ENCODE peak calls at places on chromosomes 11 and 22, in nine cellular contexts. One of them, this sample, is unnamed.

GRCh38 chr11:133269272-133269671 is 263.0 kb downstream of the OPCML start:
- DNase-seq in CD8-positive, alpha-beta T cell: no peak
- DNase-seq in SHP77: no peak
- DNase-seq in H4: no peak
- DNase-seq in pulmonary artery endothelial cell: no peak
- DNase-seq in non-pigmented ciliary epithelial cell: no peak
- DNase-seq in COLO829: no peak
- DNase-seq in NCI-H524 treated with DMSO at 0.1 percent for 48 hours: no peak
- DNase-seq in CD4-positive, alpha-beta memory T cell: no peak
- DNase-seq in this sample: no peak

GRCh38 chr11:92765965-92766371 is 203.5 kb upstream of the MTNR1B start:
- DNase-seq in CD8-positive, alpha-beta T cell: no peak
- DNase-seq in SHP77: no peak
- DNase-seq in H4: peak; percentile 8
- DNase-seq in pulmonary artery endothelial cell: no peak
- DNase-seq in non-pigmented ciliary epithelial cell: no peak
- DNase-seq in COLO829: no peak
- DNase-seq in NCI-H524 treated with DMSO at 0.1 percent for 48 hours: no peak
- DNase-seq in CD4-positive, alpha-beta memory T cell: no peak
- DNase-seq in this sample: no peak

GRCh38 chr11:6418199-6418957 is 516 bp downstream of the APBB1 start:
- DNase-seq in CD8-positive, alpha-beta T cell: no peak
- DNase-seq in SHP77: no peak
- DNase-seq in H4: no peak
- DNase-seq in pulmonary artery endothelial cell: no peak
- DNase-seq in non-pigmented ciliary epithelial cell: no peak
- DNase-seq in COLO829: no peak
- DNase-seq in NCI-H524 treated with DMSO at 0.1 percent for 48 hours: no peak
- DNase-seq in CD4-positive, alpha-beta memory T cell: no peak
- DNase-seq in this sample: no peak

GRCh38 chr11:66715346-66716085 is 13.5 kb downstream of the SPTBN2 start:
- DNase-seq in CD8-positive, alpha-beta T cell: no peak
- DNase-seq in SHP77: no peak
- DNase-seq in H4: no peak
- DNase-seq in pulmonary artery endothelial cell: no peak
- DNase-seq in non-pigmented ciliary epithelial cell: no peak
- DNase-seq in COLO829: peak; percentile 50
- DNase-seq in NCI-H524 treated with DMSO at 0.1 percent for 48 hours: no peak
- DNase-seq in CD4-positive, alpha-beta memory T cell: no peak
- DNase-seq in this sample: no peak

GRCh38 chr11:3799143-3799542 is 1.8 kb upstream of the NUP98 start:
- DNase-seq in CD8-positive, alpha-beta T cell: no peak
- DNase-seq in SHP77: no peak
- DNase-seq in H4: no peak
- DNase-seq in pulmonary artery endothelial cell: no peak
- DNase-seq in non-pigmented ciliary epithelial cell: no peak
- DNase-seq in COLO829: no peak
- DNase-seq in NCI-H524 treated with DMSO at 0.1 percent for 48 hours: no peak
- DNase-seq in CD4-positive, alpha-beta memory T cell: no peak
- DNase-seq in this sample: no peak

GRCh38 chr11:44634401-44635281 is 69.2 kb downstream of the CD82 start:
- DNase-seq in CD8-positive, alpha-beta T cell: peak; percentile 36
- DNase-seq in SHP77: peak; percentile 69
- DNase-seq in H4: peak; percentile 82
- DNase-seq in pulmonary artery endothelial cell: no peak
- DNase-seq in non-pigmented ciliary epithelial cell: peak; percentile 15
- DNase-seq in COLO829: peak; percentile 28
- DNase-seq in NCI-H524 treated with DMSO at 0.1 percent for 48 hours: no peak
- DNase-seq in CD4-positive, alpha-beta memory T cell: no peak
- DNase-seq in this sample: no peak

GRCh38 chr11:128482512-128483191 is 104.7 kb downstream of the ETS1 start:
- DNase-seq in CD8-positive, alpha-beta T cell: peak; percentile 80
- DNase-seq in SHP77: no peak
- DNase-seq in H4: peak; percentile 86
- DNase-seq in pulmonary artery endothelial cell: no peak
- DNase-seq in non-pigmented ciliary epithelial cell: no peak
- DNase-seq in COLO829: no peak
- DNase-seq in NCI-H524 treated with DMSO at 0.1 percent for 48 hours: no peak
- DNase-seq in CD4-positive, alpha-beta memory T cell: peak; percentile 68
- DNase-seq in this sample: no peak

GRCh38 chr11:73227571-73228211 is 9.6 kb downstream of the P2RY2 start:
- DNase-seq in CD8-positive, alpha-beta T cell: no peak
- DNase-seq in SHP77: no peak
- DNase-seq in H4: no peak
- DNase-seq in pulmonary artery endothelial cell: no peak
- DNase-seq in non-pigmented ciliary epithelial cell: no peak
- DNase-seq in COLO829: no peak
- DNase-seq in NCI-H524 treated with DMSO at 0.1 percent for 48 hours: no peak
- DNase-seq in CD4-positive, alpha-beta memory T cell: no peak
- DNase-seq in this sample: peak; percentile 98

GRCh38 chr11:62054484-62055121 is 69.2 kb upstream of the INCENP start:
- DNase-seq in CD8-positive, alpha-beta T cell: peak; percentile 37
- DNase-seq in SHP77: peak; percentile 24
- DNase-seq in H4: peak; percentile 76
- DNase-seq in pulmonary artery endothelial cell: no peak
- DNase-seq in non-pigmented ciliary epithelial cell: no peak
- DNase-seq in COLO829: no peak
- DNase-seq in NCI-H524 treated with DMSO at 0.1 percent for 48 hours: peak; percentile 29
- DNase-seq in CD4-positive, alpha-beta memory T cell: peak; percentile 36
- DNase-seq in this sample: no peak

GRCh38 chr11:107018902-107019493 is 722 bp upstream of the GUCY1A2 start:
- DNase-seq in CD8-positive, alpha-beta T cell: no peak
- DNase-seq in SHP77: peak; percentile 35
- DNase-seq in H4: no peak
- DNase-seq in pulmonary artery endothelial cell: peak; percentile 4
- DNase-seq in non-pigmented ciliary epithelial cell: no peak
- DNase-seq in COLO829: no peak
- DNase-seq in NCI-H524 treated with DMSO at 0.1 percent for 48 hours: no peak
- DNase-seq in CD4-positive, alpha-beta memory T cell: no peak
- DNase-seq in this sample: peak; percentile 59

GRCh38 chr11:82675838-82676237 is 57.8 kb downstream of the FAM181B start:
- DNase-seq in CD8-positive, alpha-beta T cell: no peak
- DNase-seq in SHP77: no peak
- DNase-seq in H4: no peak
- DNase-seq in pulmonary artery endothelial cell: no peak
- DNase-seq in non-pigmented ciliary epithelial cell: no peak
- DNase-seq in COLO829: no peak
- DNase-seq in NCI-H524 treated with DMSO at 0.1 percent for 48 hours: no peak
- DNase-seq in CD4-positive, alpha-beta memory T cell: no peak
- DNase-seq in this sample: no peak

GRCh38 chr11:39374963-39375698 is 2084.3 kb downstream of the LRRC4C start:
- DNase-seq in CD8-positive, alpha-beta T cell: no peak
- DNase-seq in SHP77: peak; percentile 20
- DNase-seq in H4: peak; percentile 24
- DNase-seq in pulmonary artery endothelial cell: no peak
- DNase-seq in non-pigmented ciliary epithelial cell: no peak
- DNase-seq in COLO829: no peak
- DNase-seq in NCI-H524 treated with DMSO at 0.1 percent for 48 hours: no peak
- DNase-seq in CD4-positive, alpha-beta memory T cell: peak; percentile 44
- DNase-seq in this sample: peak; percentile 8

GRCh38 chr11:25769287-25769686 is 562.6 kb upstream of the ANO3 start:
- DNase-seq in CD8-positive, alpha-beta T cell: no peak
- DNase-seq in SHP77: no peak
- DNase-seq in H4: no peak
- DNase-seq in pulmonary artery endothelial cell: no peak
- DNase-seq in non-pigmented ciliary epithelial cell: no peak
- DNase-seq in COLO829: peak; percentile 26
- DNase-seq in NCI-H524 treated with DMSO at 0.1 percent for 48 hours: no peak
- DNase-seq in CD4-positive, alpha-beta memory T cell: no peak
- DNase-seq in this sample: no peak

GRCh38 chr11:116874251-116874650 is 36.8 kb upstream of the APOA1 start:
- DNase-seq in CD8-positive, alpha-beta T cell: no peak
- DNase-seq in SHP77: no peak
- DNase-seq in H4: no peak
- DNase-seq in pulmonary artery endothelial cell: no peak
- DNase-seq in non-pigmented ciliary epithelial cell: no peak
- DNase-seq in COLO829: no peak
- DNase-seq in NCI-H524 treated with DMSO at 0.1 percent for 48 hours: no peak
- DNase-seq in CD4-positive, alpha-beta memory T cell: no peak
- DNase-seq in this sample: no peak

GRCh38 chr11:35045219-35045819 is 93.7 kb upstream of the CD44 start:
- DNase-seq in CD8-positive, alpha-beta T cell: peak; percentile 90
- DNase-seq in SHP77: no peak
- DNase-seq in H4: no peak
- DNase-seq in pulmonary artery endothelial cell: no peak
- DNase-seq in non-pigmented ciliary epithelial cell: no peak
- DNase-seq in COLO829: no peak
- DNase-seq in NCI-H524 treated with DMSO at 0.1 percent for 48 hours: no peak
- DNase-seq in CD4-positive, alpha-beta memory T cell: peak; percentile 91
- DNase-seq in this sample: peak; percentile 88

GRCh38 chr11:19869466-19869865 is 156.8 kb downstream of the NAV2 start:
- DNase-seq in CD8-positive, alpha-beta T cell: no peak
- DNase-seq in SHP77: no peak
- DNase-seq in H4: no peak
- DNase-seq in pulmonary artery endothelial cell: no peak
- DNase-seq in non-pigmented ciliary epithelial cell: no peak
- DNase-seq in COLO829: no peak
- DNase-seq in NCI-H524 treated with DMSO at 0.1 percent for 48 hours: no peak
- DNase-seq in CD4-positive, alpha-beta memory T cell: no peak
- DNase-seq in this sample: peak; percentile 33

GRCh38 chr11:111906680-111907079 is 4.9 kb downstream of the CRYAB start:
- DNase-seq in CD8-positive, alpha-beta T cell: no peak
- DNase-seq in SHP77: no peak
- DNase-seq in H4: no peak
- DNase-seq in pulmonary artery endothelial cell: no peak
- DNase-seq in non-pigmented ciliary epithelial cell: no peak
- DNase-seq in COLO829: no peak
- DNase-seq in NCI-H524 treated with DMSO at 0.1 percent for 48 hours: no peak
- DNase-seq in CD4-positive, alpha-beta memory T cell: no peak
- DNase-seq in this sample: no peak

GRCh38 chr11:2621919-2622318 is 77.9 kb downstream of the KCNQ1OT1 start:
- DNase-seq in CD8-positive, alpha-beta T cell: no peak
- DNase-seq in SHP77: no peak
- DNase-seq in H4: no peak
- DNase-seq in pulmonary artery endothelial cell: no peak
- DNase-seq in non-pigmented ciliary epithelial cell: no peak
- DNase-seq in COLO829: no peak
- DNase-seq in NCI-H524 treated with DMSO at 0.1 percent for 48 hours: no peak
- DNase-seq in CD4-positive, alpha-beta memory T cell: no peak
- DNase-seq in this sample: no peak

GRCh38 chr11:18408558-18409242 is 3.4 kb upstream of the LDHC start:
- DNase-seq in CD8-positive, alpha-beta T cell: no peak
- DNase-seq in SHP77: no peak
- DNase-seq in H4: no peak
- DNase-seq in pulmonary artery endothelial cell: no peak
- DNase-seq in non-pigmented ciliary epithelial cell: no peak
- DNase-seq in COLO829: no peak
- DNase-seq in NCI-H524 treated with DMSO at 0.1 percent for 48 hours: no peak
- DNase-seq in CD4-positive, alpha-beta memory T cell: no peak
- DNase-seq in this sample: no peak

GRCh38 chr11:65060913-65061408 is 2.6 kb upstream of the NAALADL1 start:
- DNase-seq in CD8-positive, alpha-beta T cell: no peak
- DNase-seq in SHP77: no peak
- DNase-seq in H4: no peak
- DNase-seq in pulmonary artery endothelial cell: no peak
- DNase-seq in non-pigmented ciliary epithelial cell: no peak
- DNase-seq in COLO829: no peak
- DNase-seq in NCI-H524 treated with DMSO at 0.1 percent for 48 hours: no peak
- DNase-seq in CD4-positive, alpha-beta memory T cell: no peak
- DNase-seq in this sample: no peak

GRCh38 chr22:42881982-42882656 is 25.0 kb upstream of the ARFGAP3 start:
- DNase-seq in CD8-positive, alpha-beta T cell: no peak
- DNase-seq in SHP77: peak; percentile 78
- DNase-seq in H4: no peak
- DNase-seq in pulmonary artery endothelial cell: no peak
- DNase-seq in non-pigmented ciliary epithelial cell: no peak
- DNase-seq in COLO829: no peak
- DNase-seq in NCI-H524 treated with DMSO at 0.1 percent for 48 hours: no peak
- DNase-seq in CD4-positive, alpha-beta memory T cell: no peak
- DNase-seq in this sample: no peak

GRCh38 chr11:69367211-69367964 is 73.4 kb downstream of the MYEOV start:
- DNase-seq in CD8-positive, alpha-beta T cell: no peak
- DNase-seq in SHP77: no peak
- DNase-seq in H4: no peak
- DNase-seq in pulmonary artery endothelial cell: no peak
- DNase-seq in non-pigmented ciliary epithelial cell: no peak
- DNase-seq in COLO829: no peak
- DNase-seq in NCI-H524 treated with DMSO at 0.1 percent for 48 hours: no peak
- DNase-seq in CD4-positive, alpha-beta memory T cell: no peak
- DNase-seq in this sample: no peak

GRCh38 chr11:56841210-56841810 is 92.8 kb upstream of the OR9G4 start:
- DNase-seq in CD8-positive, alpha-beta T cell: no peak
- DNase-seq in SHP77: peak; percentile 15
- DNase-seq in H4: peak; percentile 36
- DNase-seq in pulmonary artery endothelial cell: peak; percentile 22
- DNase-seq in non-pigmented ciliary epithelial cell: peak; percentile 8
- DNase-seq in COLO829: peak; percentile 70
- DNase-seq in NCI-H524 treated with DMSO at 0.1 percent for 48 hours: no peak
- DNase-seq in CD4-positive, alpha-beta memory T cell: no peak
- DNase-seq in this sample: peak; percentile 25

GRCh38 chr11:82494988-82495432 is 238.7 kb downstream of the FAM181B start:
- DNase-seq in CD8-positive, alpha-beta T cell: no peak
- DNase-seq in SHP77: peak; percentile 44
- DNase-seq in H4: peak; percentile 25
- DNase-seq in pulmonary artery endothelial cell: no peak
- DNase-seq in non-pigmented ciliary epithelial cell: no peak
- DNase-seq in COLO829: peak; percentile 15
- DNase-seq in NCI-H524 treated with DMSO at 0.1 percent for 48 hours: no peak
- DNase-seq in CD4-positive, alpha-beta memory T cell: no peak
- DNase-seq in this sample: peak; percentile 47

GRCh38 chr22:47564651-47565050 is 802.2 kb downstream of the TBC1D22A start:
- DNase-seq in CD8-positive, alpha-beta T cell: no peak
- DNase-seq in SHP77: peak; percentile 90
- DNase-seq in H4: no peak
- DNase-seq in pulmonary artery endothelial cell: no peak
- DNase-seq in non-pigmented ciliary epithelial cell: no peak
- DNase-seq in COLO829: no peak
- DNase-seq in NCI-H524 treated with DMSO at 0.1 percent for 48 hours: no peak
- DNase-seq in CD4-positive, alpha-beta memory T cell: no peak
- DNase-seq in this sample: peak; percentile 51

GRCh38 chr11:88779551-88779950 is 286.2 kb downstream of the GRM5 start:
- DNase-seq in CD8-positive, alpha-beta T cell: no peak
- DNase-seq in SHP77: no peak
- DNase-seq in H4: no peak
- DNase-seq in pulmonary artery endothelial cell: no peak
- DNase-seq in non-pigmented ciliary epithelial cell: peak; percentile 60
- DNase-seq in COLO829: no peak
- DNase-seq in NCI-H524 treated with DMSO at 0.1 percent for 48 hours: no peak
- DNase-seq in CD4-positive, alpha-beta memory T cell: no peak
- DNase-seq in this sample: no peak

GRCh38 chr11:10506013-10506370 is 35.0 kb downstream of the RNF141 start:
- DNase-seq in CD8-positive, alpha-beta T cell: no peak
- DNase-seq in SHP77: no peak
- DNase-seq in H4: no peak
- DNase-seq in pulmonary artery endothelial cell: no peak
- DNase-seq in non-pigmented ciliary epithelial cell: no peak
- DNase-seq in COLO829: no peak
- DNase-seq in NCI-H524 treated with DMSO at 0.1 percent for 48 hours: no peak
- DNase-seq in CD4-positive, alpha-beta memory T cell: no peak
- DNase-seq in this sample: no peak

GRCh38 chr11:10317281-10317755 is 12.4 kb downstream of the ADM start:
- DNase-seq in CD8-positive, alpha-beta T cell: no peak
- DNase-seq in SHP77: peak; percentile 12
- DNase-seq in H4: no peak
- DNase-seq in pulmonary artery endothelial cell: no peak
- DNase-seq in non-pigmented ciliary epithelial cell: no peak
- DNase-seq in COLO829: no peak
- DNase-seq in NCI-H524 treated with DMSO at 0.1 percent for 48 hours: no peak
- DNase-seq in CD4-positive, alpha-beta memory T cell: no peak
- DNase-seq in this sample: peak; percentile 33

GRCh38 chr11:111456086-111456858 is 55.9 kb downstream of the BTG4 start:
- DNase-seq in CD8-positive, alpha-beta T cell: no peak
- DNase-seq in SHP77: no peak
- DNase-seq in H4: no peak
- DNase-seq in pulmonary artery endothelial cell: no peak
- DNase-seq in non-pigmented ciliary epithelial cell: no peak
- DNase-seq in COLO829: no peak
- DNase-seq in NCI-H524 treated with DMSO at 0.1 percent for 48 hours: no peak
- DNase-seq in CD4-positive, alpha-beta memory T cell: no peak
- DNase-seq in this sample: no peak

GRCh38 chr11:61061081-61061826 is 41.0 kb upstream of the CD5 start:
- DNase-seq in CD8-positive, alpha-beta T cell: peak; percentile 82
- DNase-seq in SHP77: no peak
- DNase-seq in H4: peak; percentile 26
- DNase-seq in pulmonary artery endothelial cell: no peak
- DNase-seq in non-pigmented ciliary epithelial cell: no peak
- DNase-seq in COLO829: peak; percentile 15
- DNase-seq in NCI-H524 treated with DMSO at 0.1 percent for 48 hours: no peak
- DNase-seq in CD4-positive, alpha-beta memory T cell: peak; percentile 65
- DNase-seq in this sample: no peak

GRCh38 chr22:24147666-24148065 is 33.6 kb upstream of the SUSD2 start:
- DNase-seq in CD8-positive, alpha-beta T cell: no peak
- DNase-seq in SHP77: no peak
- DNase-seq in H4: no peak
- DNase-seq in pulmonary artery endothelial cell: no peak
- DNase-seq in non-pigmented ciliary epithelial cell: no peak
- DNase-seq in COLO829: no peak
- DNase-seq in NCI-H524 treated with DMSO at 0.1 percent for 48 hours: no peak
- DNase-seq in CD4-positive, alpha-beta memory T cell: no peak
- DNase-seq in this sample: no peak